ENCODE peak calls at places on chromosome 14, in eight cellular contexts. One of them, this sample, is unnamed.

GRCh38 chr14:31926652-31927347 is 150.3 kb upstream of the ARHGAP5 start:
- DNase-seq in fibroblast of the aortic adventitia: no peak
- DNase-seq in prostate gland: no peak
- DNase-seq in astrocyte of the spinal cord: no peak
- DNase-seq in cardiac fibroblast: peak; percentile 55
- DNase-seq in fibroblast of pulmonary artery: peak; percentile 59
- DNase-seq in CD4-positive, alpha-beta T cell: no peak
- DNase-seq in heart left ventricle: peak; percentile 61
- DNase-seq in this sample: no peak

GRCh38 chr14:72643317-72643801 is 250.5 kb downstream of the DPF3 start:
- DNase-seq in fibroblast of the aortic adventitia: peak; percentile 97
- DNase-seq in prostate gland: no peak
- DNase-seq in astrocyte of the spinal cord: peak; percentile 98
- DNase-seq in cardiac fibroblast: peak; percentile 98
- DNase-seq in fibroblast of pulmonary artery: peak; percentile 98
- DNase-seq in CD4-positive, alpha-beta T cell: no peak
- DNase-seq in heart left ventricle: peak; percentile 65
- DNase-seq in this sample: no peak

GRCh38 chr14:91303091-91303923 is 58.8 kb upstream of the GPR68 start:
- DNase-seq in fibroblast of the aortic adventitia: no peak
- DNase-seq in prostate gland: no peak
- DNase-seq in astrocyte of the spinal cord: no peak
- DNase-seq in cardiac fibroblast: peak; percentile 9
- DNase-seq in fibroblast of pulmonary artery: peak; percentile 41
- DNase-seq in CD4-positive, alpha-beta T cell: peak; percentile 32
- DNase-seq in heart left ventricle: peak; percentile 87
- DNase-seq in this sample: peak; percentile 96

GRCh38 chr14:92986254-92987147 is 63.6 kb downstream of the CHGA start:
- DNase-seq in fibroblast of the aortic adventitia: peak; percentile 60
- DNase-seq in prostate gland: peak; percentile 39
- DNase-seq in astrocyte of the spinal cord: peak; percentile 28
- DNase-seq in cardiac fibroblast: peak; percentile 76
- DNase-seq in fibroblast of pulmonary artery: peak; percentile 64
- DNase-seq in CD4-positive, alpha-beta T cell: no peak
- DNase-seq in heart left ventricle: peak; percentile 41
- DNase-seq in this sample: no peak

GRCh38 chr14:31465113-31465512 is 7.8 kb upstream of the DTD2 start:
- DNase-seq in fibroblast of the aortic adventitia: peak; percentile 83
- DNase-seq in prostate gland: no peak
- DNase-seq in astrocyte of the spinal cord: peak; percentile 16
- DNase-seq in cardiac fibroblast: peak; percentile 76
- DNase-seq in fibroblast of pulmonary artery: peak; percentile 52
- DNase-seq in CD4-positive, alpha-beta T cell: no peak
- DNase-seq in heart left ventricle: no peak
- DNase-seq in this sample: no peak

GRCh38 chr14:88470542-88471440 is 84.0 kb downstream of the PTPN21 start:
- DNase-seq in fibroblast of the aortic adventitia: peak; percentile 58
- DNase-seq in prostate gland: no peak
- DNase-seq in astrocyte of the spinal cord: peak; percentile 38
- DNase-seq in cardiac fibroblast: peak; percentile 71
- DNase-seq in fibroblast of pulmonary artery: peak; percentile 43
- DNase-seq in CD4-positive, alpha-beta T cell: no peak
- DNase-seq in heart left ventricle: no peak
- DNase-seq in this sample: no peak

GRCh38 chr14:77204457-77204796 is 22.8 kb downstream of the TMEM63C start:
- DNase-seq in fibroblast of the aortic adventitia: no peak
- DNase-seq in prostate gland: peak; percentile 14
- DNase-seq in astrocyte of the spinal cord: no peak
- DNase-seq in cardiac fibroblast: no peak
- DNase-seq in fibroblast of pulmonary artery: no peak
- DNase-seq in CD4-positive, alpha-beta T cell: no peak
- DNase-seq in heart left ventricle: no peak
- DNase-seq in this sample: no peak

GRCh38 chr14:32724864-32725550 is 213.7 kb upstream of the NPAS3 start:
- DNase-seq in fibroblast of the aortic adventitia: peak; percentile 75
- DNase-seq in prostate gland: no peak
- DNase-seq in astrocyte of the spinal cord: peak; percentile 92
- DNase-seq in cardiac fibroblast: peak; percentile 92
- DNase-seq in fibroblast of pulmonary artery: peak; percentile 87
- DNase-seq in CD4-positive, alpha-beta T cell: no peak
- DNase-seq in heart left ventricle: no peak
- DNase-seq in this sample: no peak

GRCh38 chr14:76964695-76965094 is 63.8 kb downstream of the IRF2BPL start:
- DNase-seq in fibroblast of the aortic adventitia: no peak
- DNase-seq in prostate gland: no peak
- DNase-seq in astrocyte of the spinal cord: no peak
- DNase-seq in cardiac fibroblast: no peak
- DNase-seq in fibroblast of pulmonary artery: no peak
- DNase-seq in CD4-positive, alpha-beta T cell: no peak
- DNase-seq in heart left ventricle: no peak
- DNase-seq in this sample: peak; percentile 88

GRCh38 chr14:104752735-104753527 is at the start of gene SIVA1:
- DNase-seq in fibroblast of the aortic adventitia: peak; percentile 98
- DNase-seq in prostate gland: peak; percentile 99
- DNase-seq in astrocyte of the spinal cord: peak; percentile 100
- DNase-seq in cardiac fibroblast: peak; percentile 99
- DNase-seq in fibroblast of pulmonary artery: peak; percentile 99
- DNase-seq in CD4-positive, alpha-beta T cell: peak; percentile 99
- DNase-seq in heart left ventricle: peak; percentile 100
- DNase-seq in this sample: peak; percentile 100

GRCh38 chr14:104752338-104752734 is 611 bp upstream of the SIVA1 start:
- DNase-seq in fibroblast of the aortic adventitia: no peak
- DNase-seq in prostate gland: no peak
- DNase-seq in astrocyte of the spinal cord: no peak
- DNase-seq in cardiac fibroblast: no peak
- DNase-seq in fibroblast of pulmonary artery: no peak
- DNase-seq in CD4-positive, alpha-beta T cell: no peak
- DNase-seq in heart left ventricle: no peak
- DNase-seq in this sample: no peak

GRCh38 chr14:104753528-104754212 is 723 bp downstream of the SIVA1 start:
- DNase-seq in fibroblast of the aortic adventitia: no peak
- DNase-seq in prostate gland: no peak
- DNase-seq in astrocyte of the spinal cord: no peak
- DNase-seq in cardiac fibroblast: no peak
- DNase-seq in fibroblast of pulmonary artery: no peak
- DNase-seq in CD4-positive, alpha-beta T cell: no peak
- DNase-seq in heart left ventricle: no peak
- DNase-seq in this sample: no peak

GRCh38 chr14:104755621-104756020 is 2.7 kb downstream of the SIVA1 start:
- DNase-seq in fibroblast of the aortic adventitia: no peak
- DNase-seq in prostate gland: no peak
- DNase-seq in astrocyte of the spinal cord: no peak
- DNase-seq in cardiac fibroblast: no peak
- DNase-seq in fibroblast of pulmonary artery: no peak
- DNase-seq in CD4-positive, alpha-beta T cell: no peak
- DNase-seq in heart left ventricle: no peak
- DNase-seq in this sample: no peak

GRCh38 chr14:104754213-104754851 is 1.4 kb downstream of the SIVA1 start:
- DNase-seq in fibroblast of the aortic adventitia: no peak
- DNase-seq in prostate gland: no peak
- DNase-seq in astrocyte of the spinal cord: no peak
- DNase-seq in cardiac fibroblast: no peak
- DNase-seq in fibroblast of pulmonary artery: no peak
- DNase-seq in CD4-positive, alpha-beta T cell: no peak
- DNase-seq in heart left ventricle: no peak
- DNase-seq in this sample: no peak
- TF ChIP-seq CTCF in fibroblast of the aortic adventitia: no peak
- TF ChIP-seq CTCF in prostate gland: no peak
- TF ChIP-seq CTCF in astrocyte of the spinal cord: no peak
- TF ChIP-seq CTCF in cardiac fibroblast: no peak
- TF ChIP-seq CTCF in fibroblast of pulmonary artery: no peak
- TF ChIP-seq CTCF in CD4-positive, alpha-beta T cell: no peak
- TF ChIP-seq CTCF in heart left ventricle: no peak
- TF ChIP-seq CTCF in this sample: no peak

GRCh38 chr14:56487090-56487667 is 92.4 kb upstream of the TMEM260 start:
- DNase-seq in fibroblast of the aortic adventitia: peak; percentile 55
- DNase-seq in prostate gland: no peak
- DNase-seq in astrocyte of the spinal cord: peak; percentile 26
- DNase-seq in cardiac fibroblast: peak; percentile 59
- DNase-seq in fibroblast of pulmonary artery: peak; percentile 63
- DNase-seq in CD4-positive, alpha-beta T cell: no peak
- DNase-seq in heart left ventricle: no peak
- DNase-seq in this sample: no peak
- TF ChIP-seq CTCF in fibroblast of the aortic adventitia: peak; percentile 59
- TF ChIP-seq CTCF in prostate gland: no peak
- TF ChIP-seq CTCF in astrocyte of the spinal cord: peak; percentile 43
- TF ChIP-seq CTCF in cardiac fibroblast: peak; percentile 42
- TF ChIP-seq CTCF in fibroblast of pulmonary artery: peak; percentile 69
- TF ChIP-seq CTCF in CD4-positive, alpha-beta T cell: no peak
- TF ChIP-seq CTCF in heart left ventricle: peak; percentile 50
- TF ChIP-seq CTCF in this sample: no peak

DNA sequence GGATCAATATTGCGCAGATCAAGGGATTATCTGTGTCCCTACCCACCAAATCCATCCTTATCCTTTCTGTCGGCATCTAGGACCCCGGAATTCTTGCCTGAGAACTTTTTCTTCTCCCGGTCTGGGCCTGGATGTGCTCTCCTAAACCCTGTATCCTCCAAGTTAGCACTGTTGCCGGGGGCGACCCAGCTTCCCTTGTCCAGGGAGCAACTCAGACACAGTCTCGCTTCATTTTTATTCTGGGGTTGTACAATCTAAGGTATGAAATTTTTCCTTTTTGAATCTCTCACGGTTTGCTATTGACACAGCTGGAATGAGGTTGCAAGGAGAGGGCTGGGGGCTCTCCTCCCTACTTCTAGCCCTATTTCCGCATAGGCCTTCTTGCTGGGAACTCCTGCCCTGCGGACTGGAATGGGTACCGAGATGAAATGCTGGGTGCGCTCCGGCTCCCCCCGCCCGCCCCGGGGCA is 399 bp upstream of the PNP start:
- DNase-seq in fibroblast of the aortic adventitia: no peak
- DNase-seq in prostate gland: no peak
- DNase-seq in astrocyte of the spinal cord: no peak
- DNase-seq in cardiac fibroblast: no peak
- DNase-seq in fibroblast of pulmonary artery: no peak
- DNase-seq in CD4-positive, alpha-beta T cell: no peak
- DNase-seq in heart left ventricle: no peak
- DNase-seq in this sample: no peak
- TF ChIP-seq CTCF in fibroblast of the aortic adventitia: no peak
- TF ChIP-seq CTCF in prostate gland: no peak
- TF ChIP-seq CTCF in astrocyte of the spinal cord: no peak
- TF ChIP-seq CTCF in cardiac fibroblast: no peak
- TF ChIP-seq CTCF in fibroblast of pulmonary artery: no peak
- TF ChIP-seq CTCF in CD4-positive, alpha-beta T cell: no peak
- TF ChIP-seq CTCF in heart left ventricle: no peak
- TF ChIP-seq CTCF in this sample: no peak

GRCh38 chr14:29754134-29754533 is 173.5 kb downstream of the PRKD1 start:
- DNase-seq in fibroblast of the aortic adventitia: no peak
- DNase-seq in prostate gland: no peak
- DNase-seq in astrocyte of the spinal cord: no peak
- DNase-seq in cardiac fibroblast: no peak
- DNase-seq in fibroblast of pulmonary artery: no peak
- DNase-seq in CD4-positive, alpha-beta T cell: no peak
- DNase-seq in heart left ventricle: no peak
- DNase-seq in this sample: no peak

GRCh38 chr14:29745863-29746262 is 181.8 kb downstream of the PRKD1 start:
- DNase-seq in fibroblast of the aortic adventitia: no peak
- DNase-seq in prostate gland: no peak
- DNase-seq in astrocyte of the spinal cord: no peak
- DNase-seq in cardiac fibroblast: no peak
- DNase-seq in fibroblast of pulmonary artery: no peak
- DNase-seq in CD4-positive, alpha-beta T cell: no peak
- DNase-seq in heart left ventricle: no peak
- DNase-seq in this sample: no peak

GRCh38 chr14:29752221-29752923 is 175.3 kb downstream of the PRKD1 start:
- DNase-seq in fibroblast of the aortic adventitia: no peak
- DNase-seq in prostate gland: no peak
- DNase-seq in astrocyte of the spinal cord: no peak
- DNase-seq in cardiac fibroblast: no peak
- DNase-seq in fibroblast of pulmonary artery: no peak
- DNase-seq in CD4-positive, alpha-beta T cell: no peak
- DNase-seq in heart left ventricle: no peak
- DNase-seq in this sample: no peak

GRCh38 chr14:29743566-29743965 is 184.1 kb downstream of the PRKD1 start:
- DNase-seq in fibroblast of the aortic adventitia: no peak
- DNase-seq in prostate gland: no peak
- DNase-seq in astrocyte of the spinal cord: no peak
- DNase-seq in cardiac fibroblast: no peak
- DNase-seq in fibroblast of pulmonary artery: no peak
- DNase-seq in CD4-positive, alpha-beta T cell: no peak
- DNase-seq in heart left ventricle: no peak
- DNase-seq in this sample: no peak

DNA sequence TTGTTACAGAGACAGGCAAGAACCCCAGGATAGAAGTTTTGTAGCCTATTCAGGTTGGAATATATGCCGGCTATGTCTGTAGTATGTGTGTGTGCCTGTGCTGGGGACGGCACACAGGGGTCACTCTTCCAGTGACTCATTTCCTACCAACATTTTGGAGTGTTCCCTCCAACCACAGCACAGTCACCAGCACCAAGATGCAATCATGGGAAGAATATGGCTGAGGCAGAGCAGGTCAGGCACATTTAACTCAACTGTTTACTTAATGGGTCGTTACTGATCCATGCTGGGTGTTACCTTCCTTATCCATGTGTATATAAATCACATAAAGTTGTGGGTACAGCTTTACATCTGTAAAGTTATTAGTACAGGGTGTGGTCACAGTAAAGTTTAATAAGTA is 178.3 kb downstream of the PRKD1 start:
- DNase-seq in fibroblast of the aortic adventitia: peak; percentile 42
- DNase-seq in prostate gland: no peak
- DNase-seq in astrocyte of the spinal cord: peak; percentile 82
- DNase-seq in cardiac fibroblast: peak; percentile 81
- DNase-seq in fibroblast of pulmonary artery: peak; percentile 61
- DNase-seq in CD4-positive, alpha-beta T cell: no peak
- DNase-seq in heart left ventricle: no peak
- DNase-seq in this sample: no peak
- TF ChIP-seq CTCF in fibroblast of the aortic adventitia: no peak
- TF ChIP-seq CTCF in prostate gland: no peak
- TF ChIP-seq CTCF in astrocyte of the spinal cord: peak; percentile 18
- TF ChIP-seq CTCF in cardiac fibroblast: peak; percentile 9
- TF ChIP-seq CTCF in fibroblast of pulmonary artery: peak; percentile 12
- TF ChIP-seq CTCF in CD4-positive, alpha-beta T cell: no peak
- TF ChIP-seq CTCF in heart left ventricle: no peak
- TF ChIP-seq CTCF in this sample: no peak

DNA sequence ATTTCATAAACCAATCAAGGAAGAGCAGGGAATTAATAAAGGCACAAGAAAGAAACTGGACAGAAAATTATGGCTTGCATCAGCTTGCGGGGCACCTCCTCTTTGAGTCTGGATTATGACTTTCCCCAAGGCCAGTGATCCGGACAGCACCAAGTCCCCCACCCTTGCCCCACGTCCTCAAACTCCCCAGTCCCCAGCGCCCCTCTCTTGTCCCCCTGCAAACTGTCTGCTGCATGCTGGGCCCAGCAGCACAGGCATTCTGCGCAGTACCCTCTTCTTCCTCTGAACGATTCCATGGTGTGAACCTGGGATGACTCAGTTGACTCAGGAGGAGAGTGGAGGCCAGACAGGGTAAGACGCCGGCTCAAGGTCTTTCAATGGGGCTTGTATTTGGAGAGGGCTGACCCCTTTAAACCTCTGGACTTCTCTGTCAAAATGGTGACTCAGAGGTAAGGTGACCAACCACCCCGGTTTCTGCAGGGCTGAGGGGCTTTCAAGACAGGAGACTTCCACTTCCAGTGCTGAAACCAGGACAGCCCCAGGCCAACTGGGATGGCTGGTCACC is 13.5 kb downstream of the C14orf132 start:
- DNase-seq in fibroblast of the aortic adventitia: no peak
- DNase-seq in prostate gland: no peak
- DNase-seq in astrocyte of the spinal cord: no peak
- DNase-seq in cardiac fibroblast: no peak
- DNase-seq in fibroblast of pulmonary artery: no peak
- DNase-seq in CD4-positive, alpha-beta T cell: no peak
- DNase-seq in heart left ventricle: no peak
- DNase-seq in this sample: no peak
- TF ChIP-seq CTCF in fibroblast of the aortic adventitia: peak; percentile 19
- TF ChIP-seq CTCF in prostate gland: no peak
- TF ChIP-seq CTCF in astrocyte of the spinal cord: peak; percentile 18
- TF ChIP-seq CTCF in cardiac fibroblast: no peak
- TF ChIP-seq CTCF in fibroblast of pulmonary artery: no peak
- TF ChIP-seq CTCF in CD4-positive, alpha-beta T cell: no peak
- TF ChIP-seq CTCF in heart left ventricle: no peak
- TF ChIP-seq CTCF in this sample: no peak

GRCh38 chr14:103003351-103003615 is 54.1 kb downstream of the CDC42BPB start:
- DNase-seq in fibroblast of the aortic adventitia: no peak
- DNase-seq in prostate gland: no peak
- DNase-seq in astrocyte of the spinal cord: no peak
- DNase-seq in cardiac fibroblast: no peak
- DNase-seq in fibroblast of pulmonary artery: no peak
- DNase-seq in CD4-positive, alpha-beta T cell: no peak
- DNase-seq in heart left ventricle: peak; percentile 8
- DNase-seq in this sample: no peak
- TF ChIP-seq CTCF in fibroblast of the aortic adventitia: no peak
- TF ChIP-seq CTCF in prostate gland: no peak
- TF ChIP-seq CTCF in astrocyte of the spinal cord: no peak
- TF ChIP-seq CTCF in cardiac fibroblast: no peak
- TF ChIP-seq CTCF in fibroblast of pulmonary artery: no peak
- TF ChIP-seq CTCF in CD4-positive, alpha-beta T cell: no peak
- TF ChIP-seq CTCF in heart left ventricle: no peak
- TF ChIP-seq CTCF in this sample: no peak

This sample was measured in activated CD8-positive, alpha-beta T cell treated with anti-CD3 and anti-CD28 coated beads for 36 hours.